ENCODE peak calls at places on chromosomes 4 and X, in six cellular contexts. H, D, X, P, K and B are unnamed samples.

GRCh38 chr4:85919488-85919887 is 440.4 kb downstream of the MAPK10 start:
- DNase-seq in X (no peak), K (no peak), D (no peak), H (no peak), P (no peak), B (no peak)

GRCh38 chr4:67288964-67289363 is 256.3 kb downstream of the CENPC start:
- DNase-seq in P (no peak), D (no peak), H (no peak), X (no peak), K (no peak), B (no peak)

GRCh38 chr4:174521800-174522182 is 497 bp downstream of the HPGD start:
- DNase-seq in H (no peak), P (no peak), D (no peak), X (no peak), K (peak; percentile 54), B (no peak)

GRCh38 chr4:38860788-38861424 is 4.3 kb upstream of the TLR6 start:
- DNase-seq in H (no peak), D (no peak), P (no peak), X (no peak), K (peak; percentile 55), B (peak; percentile 61)

GRCh38 chr4:128661529-128661928 is 148.0 kb upstream of the JADE1 start:
- DNase-seq in X (no peak), K (no peak), D (no peak), H (no peak), P (no peak), B (no peak)

GRCh38 chr4:36256398-36256828 is 12.1 kb upstream of the ARAP2 start:
- DNase-seq in D (no peak), H (no peak), P (no peak), X (no peak), K (no peak), B (peak; percentile 65)

GRCh38 chr4:184575306-184575705 is 73.9 kb downstream of the CASP3 start:
- DNase-seq in D (no peak), P (no peak), H (no peak), K (no peak), X (no peak), B (no peak)

GRCh38 chrX:131746491-131746968 is 202.7 kb downstream of the OR13H1 start:
- DNase-seq in P (peak; percentile 57), X (no peak), D (no peak), H (no peak), K (peak; percentile 86), B (no peak)

GRCh38 chrX:76184276-76184675 is 11.4 kb downstream of the PBDC1 start:
- DNase-seq in X (no peak), P (no peak), H (no peak), K (no peak), D (no peak), B (no peak)

GRCh38 chrX:44507292-44507691 is 35.4 kb downstream of the FUNDC1 start:
- DNase-seq in K (no peak), H (no peak), P (no peak), D (no peak), X (no peak), B (no peak)

GRCh38 chr4:151039733-151040132 is 24.6 kb upstream of the LRBA start:
- DNase-seq in H (no peak), D (no peak), P (no peak), K (no peak), X (no peak), B (no peak)

GRCh38 chrX:9604111-9604907 is 139.5 kb downstream of the TBL1X start:
- DNase-seq in X (peak; percentile 18), H (no peak), K (no peak), P (peak; percentile 44), D (no peak), B (no peak)

GRCh38 chrX:46904626-46905025 is 7.6 kb upstream of the JADE3 start:
- DNase-seq in X (no peak), D (no peak), K (no peak), P (no peak), H (no peak), B (no peak)

GRCh38 chrX:40148439-40149285 is 50.9 kb upstream of the BCOR start:
- DNase-seq in P (no peak), X (no peak), D (no peak), H (no peak), K (no peak), B (no peak)

GRCh38 chrX:38382663-38383062 is 30.3 kb downstream of the OTC start:
- DNase-seq in X (no peak), D (no peak), H (no peak), K (no peak), P (no peak), B (no peak)